ENCODE peak calls at places on chromosomes 13 and 19, in six cellular contexts. One of them, this sample, is unnamed.

GRCh38 chr13:35144496-35144895 is 202.4 kb downstream of the NBEA start:
- DNase-seq in kidney glomerular epithelial cell: no peak
- DNase-seq in NCI-H1092: no peak
- DNase-seq in neural crest cell: no peak
- DNase-seq in NCI-H146: no peak
- DNase-seq in psoas muscle: no peak
- DNase-seq in this sample: no peak

GRCh38 chr13:50393641-50394040 is 378.4 kb downstream of the KCNRG start:
- DNase-seq in psoas muscle: no peak
- DNase-seq in kidney glomerular epithelial cell: no peak
- DNase-seq in neural crest cell: peak
- DNase-seq in NCI-H1092: no peak
- DNase-seq in NCI-H146: peak
- DNase-seq in this sample: peak

GRCh38 chr19:49645592-49645991 is 3.6 kb downstream of the SCAF1 start:
- DNase-seq in NCI-H146: no peak
- DNase-seq in kidney glomerular epithelial cell: no peak
- DNase-seq in NCI-H1092: no peak
- DNase-seq in neural crest cell: no peak
- DNase-seq in psoas muscle: no peak
- DNase-seq in this sample: no peak

GRCh38 chr19:7348587-7349230 is at the start of gene ARHGEF18:
- DNase-seq in psoas muscle: no peak
- DNase-seq in NCI-H146: no peak
- DNase-seq in NCI-H1092: no peak
- DNase-seq in neural crest cell: no peak
- DNase-seq in kidney glomerular epithelial cell: no peak
- DNase-seq in this sample: no peak

GRCh38 chr13:111394211-111394922 is 73.9 kb downstream of the TEX29 start:
- DNase-seq in kidney glomerular epithelial cell: no peak
- DNase-seq in psoas muscle: no peak
- DNase-seq in NCI-H146: no peak
- DNase-seq in NCI-H1092: no peak
- DNase-seq in neural crest cell: no peak
- DNase-seq in this sample: no peak

GRCh38 chr13:44278164-44278563 is 95.5 kb upstream of the SERP2 start:
- DNase-seq in neural crest cell: no peak
- DNase-seq in kidney glomerular epithelial cell: no peak
- DNase-seq in NCI-H1092: no peak
- DNase-seq in psoas muscle: no peak
- DNase-seq in NCI-H146: no peak
- DNase-seq in this sample: no peak

GRCh38 chr19:12098040-12098439 is 33.5 kb downstream of the ZNF844 start:
- DNase-seq in NCI-H146: no peak
- DNase-seq in NCI-H1092: no peak
- DNase-seq in kidney glomerular epithelial cell: no peak
- DNase-seq in neural crest cell: no peak
- DNase-seq in psoas muscle: no peak
- DNase-seq in this sample: no peak

GRCh38 chr13:31322702-31323101 is 122.9 kb downstream of the B3GLCT start:
- DNase-seq in kidney glomerular epithelial cell: no peak
- DNase-seq in psoas muscle: no peak
- DNase-seq in NCI-H1092: no peak
- DNase-seq in neural crest cell: no peak
- DNase-seq in NCI-H146: no peak
- DNase-seq in this sample: no peak

GRCh38 chr19:40213882-40214570 is 4.2 kb downstream of the TTC9B start:
- DNase-seq in kidney glomerular epithelial cell: no peak
- DNase-seq in NCI-H146: no peak
- DNase-seq in psoas muscle: no peak
- DNase-seq in NCI-H1092: no peak
- DNase-seq in neural crest cell: no peak
- DNase-seq in this sample: no peak

GRCh38 chr13:38103851-38104250 is 234.3 kb upstream of the TRPC4 start:
- DNase-seq in neural crest cell: no peak
- DNase-seq in NCI-H146: no peak
- DNase-seq in kidney glomerular epithelial cell: no peak
- DNase-seq in NCI-H1092: no peak
- DNase-seq in psoas muscle: no peak
- DNase-seq in this sample: no peak

GRCh38 chr19:38233740-38234251 is 9.8 kb upstream of the DPF1 start:
- DNase-seq in kidney glomerular epithelial cell: peak
- DNase-seq in NCI-H1092: peak
- DNase-seq in neural crest cell: peak
- DNase-seq in NCI-H146: peak
- DNase-seq in psoas muscle: peak
- DNase-seq in this sample: peak

GRCh38 chr19:16773259-16773658 is 53.6 kb downstream of the NWD1 start:
- DNase-seq in psoas muscle: no peak
- DNase-seq in kidney glomerular epithelial cell: no peak
- DNase-seq in NCI-H1092: no peak
- DNase-seq in neural crest cell: no peak
- DNase-seq in NCI-H146: peak
- DNase-seq in this sample: no peak